ENCODE peak calls at places on chromosomes 16 and 17, in nine cellular contexts. One of them, this sample, is unnamed.

GRCh38 chr17:79809530-79810137 is 12.8 kb upstream of the CBX8 start:
- DNase-seq in body of pancreas: peak
- DNase-seq in thoracic aorta: no peak
- DNase-seq in uterus: no peak
- DNase-seq in cardiac muscle cell: no peak
- DNase-seq in ascending aorta: no peak
- DNase-seq in lung: no peak
- DNase-seq in dorsolateral prefrontal cortex: no peak
- DNase-seq in CD8-positive, alpha-beta T cell: no peak
- DNase-seq in this sample: no peak

GRCh38 chr17:17685775-17686291 is 4.6 kb downstream of the RAI1 start:
- DNase-seq in body of pancreas: peak
- DNase-seq in thoracic aorta: no peak
- DNase-seq in uterus: peak
- DNase-seq in cardiac muscle cell: no peak
- DNase-seq in ascending aorta: no peak
- DNase-seq in lung: peak
- DNase-seq in dorsolateral prefrontal cortex: no peak
- DNase-seq in CD8-positive, alpha-beta T cell: no peak
- DNase-seq in this sample: no peak

GRCh38 chr17:21125862-21126261 is 902 bp upstream of the DHRS7B start:
- DNase-seq in body of pancreas: no peak
- DNase-seq in thoracic aorta: no peak
- DNase-seq in uterus: no peak
- DNase-seq in cardiac muscle cell: no peak
- DNase-seq in ascending aorta: no peak
- DNase-seq in lung: no peak
- DNase-seq in dorsolateral prefrontal cortex: no peak
- DNase-seq in CD8-positive, alpha-beta T cell: peak
- DNase-seq in this sample: no peak

GRCh38 chr16:71917900-71918299 is 22.6 kb downstream of the IST1 start:
- DNase-seq in body of pancreas: no peak
- DNase-seq in thoracic aorta: no peak
- DNase-seq in uterus: no peak
- DNase-seq in cardiac muscle cell: no peak
- DNase-seq in ascending aorta: no peak
- DNase-seq in lung: no peak
- DNase-seq in dorsolateral prefrontal cortex: no peak
- DNase-seq in CD8-positive, alpha-beta T cell: no peak
- DNase-seq in this sample: no peak

GRCh38 chr17:76481091-76481655 is 13.8 kb downstream of the AANAT start:
- DNase-seq in body of pancreas: no peak
- DNase-seq in thoracic aorta: no peak
- DNase-seq in uterus: no peak
- DNase-seq in cardiac muscle cell: no peak
- DNase-seq in ascending aorta: no peak
- DNase-seq in lung: no peak
- DNase-seq in dorsolateral prefrontal cortex: no peak
- DNase-seq in CD8-positive, alpha-beta T cell: no peak
- DNase-seq in this sample: no peak

GRCh38 chr17:76528528-76529223 is 8.8 kb downstream of the CYGB start:
- DNase-seq in body of pancreas: no peak
- DNase-seq in thoracic aorta: no peak
- DNase-seq in uterus: peak
- DNase-seq in cardiac muscle cell: no peak
- DNase-seq in ascending aorta: no peak
- DNase-seq in lung: no peak
- DNase-seq in dorsolateral prefrontal cortex: no peak
- DNase-seq in CD8-positive, alpha-beta T cell: no peak
- DNase-seq in this sample: no peak

GRCh38 chr17:77366558-77367245 is 225.9 kb downstream of the SEC14L1 start:
- DNase-seq in body of pancreas: no peak
- DNase-seq in thoracic aorta: no peak
- DNase-seq in uterus: peak
- DNase-seq in cardiac muscle cell: no peak
- DNase-seq in ascending aorta: no peak
- DNase-seq in lung: no peak
- DNase-seq in dorsolateral prefrontal cortex: no peak
- DNase-seq in CD8-positive, alpha-beta T cell: no peak
- DNase-seq in this sample: peak

GRCh38 chr16:78377312-78377711 is 277.9 kb downstream of the WWOX start:
- DNase-seq in body of pancreas: no peak
- DNase-seq in thoracic aorta: no peak
- DNase-seq in uterus: no peak
- DNase-seq in cardiac muscle cell: no peak
- DNase-seq in ascending aorta: no peak
- DNase-seq in lung: no peak
- DNase-seq in dorsolateral prefrontal cortex: no peak
- DNase-seq in CD8-positive, alpha-beta T cell: no peak
- DNase-seq in this sample: no peak

GRCh38 chr17:78013683-78014467 is 55.4 kb downstream of the TNRC6C start:
- DNase-seq in body of pancreas: peak
- DNase-seq in thoracic aorta: no peak
- DNase-seq in uterus: peak
- DNase-seq in cardiac muscle cell: peak
- DNase-seq in ascending aorta: peak
- DNase-seq in lung: peak
- DNase-seq in dorsolateral prefrontal cortex: no peak
- DNase-seq in CD8-positive, alpha-beta T cell: peak
- DNase-seq in this sample: no peak

GRCh38 chr17:48577330-48577945 is 712 bp downstream of the HOXB4 start:
- DNase-seq in body of pancreas: no peak
- DNase-seq in thoracic aorta: no peak
- DNase-seq in uterus: no peak
- DNase-seq in cardiac muscle cell: no peak
- DNase-seq in ascending aorta: no peak
- DNase-seq in lung: no peak
- DNase-seq in dorsolateral prefrontal cortex: no peak
- DNase-seq in CD8-positive, alpha-beta T cell: no peak
- DNase-seq in this sample: no peak

GRCh38 chr16:4686497-4687210 is 6.7 kb upstream of the NUDT16L1 start:
- DNase-seq in body of pancreas: no peak
- DNase-seq in thoracic aorta: no peak
- DNase-seq in uterus: no peak
- DNase-seq in cardiac muscle cell: no peak
- DNase-seq in ascending aorta: no peak
- DNase-seq in lung: no peak
- DNase-seq in dorsolateral prefrontal cortex: no peak
- DNase-seq in CD8-positive, alpha-beta T cell: no peak
- DNase-seq in this sample: no peak

GRCh38 chr16:50267151-50267631 is 840 bp downstream of the ADCY7 start:
- DNase-seq in body of pancreas: no peak
- DNase-seq in thoracic aorta: no peak
- DNase-seq in uterus: no peak
- DNase-seq in cardiac muscle cell: no peak
- DNase-seq in ascending aorta: no peak
- DNase-seq in lung: no peak
- DNase-seq in dorsolateral prefrontal cortex: peak
- DNase-seq in CD8-positive, alpha-beta T cell: no peak
- DNase-seq in this sample: no peak

GRCh38 chr16:50265260-50265659 is 1.1 kb upstream of the ADCY7 start:
- DNase-seq in body of pancreas: peak
- DNase-seq in thoracic aorta: no peak
- DNase-seq in uterus: no peak
- DNase-seq in cardiac muscle cell: no peak
- DNase-seq in ascending aorta: no peak
- DNase-seq in lung: no peak
- DNase-seq in dorsolateral prefrontal cortex: no peak
- DNase-seq in CD8-positive, alpha-beta T cell: no peak
- DNase-seq in this sample: no peak

GRCh38 chr16:50263940-50264929 is 2.1 kb upstream of the ADCY7 start:
- DNase-seq in body of pancreas: no peak
- DNase-seq in thoracic aorta: no peak
- DNase-seq in uterus: no peak
- DNase-seq in cardiac muscle cell: no peak
- DNase-seq in ascending aorta: no peak
- DNase-seq in lung: no peak
- DNase-seq in dorsolateral prefrontal cortex: no peak
- DNase-seq in CD8-positive, alpha-beta T cell: no peak
- DNase-seq in this sample: no peak

GRCh38 chr16:50266337-50267091 is at the start of gene ADCY7:
- DNase-seq in body of pancreas: peak
- DNase-seq in thoracic aorta: no peak
- DNase-seq in uterus: no peak
- DNase-seq in cardiac muscle cell: peak
- DNase-seq in ascending aorta: peak
- DNase-seq in lung: peak
- DNase-seq in dorsolateral prefrontal cortex: peak
- DNase-seq in CD8-positive, alpha-beta T cell: peak
- DNase-seq in this sample: no peak

GRCh38 chr16:50265716-50266336 is 525 bp upstream of the ADCY7 start:
- DNase-seq in body of pancreas: no peak
- DNase-seq in thoracic aorta: no peak
- DNase-seq in uterus: no peak
- DNase-seq in cardiac muscle cell: no peak
- DNase-seq in ascending aorta: no peak
- DNase-seq in lung: no peak
- DNase-seq in dorsolateral prefrontal cortex: peak
- DNase-seq in CD8-positive, alpha-beta T cell: no peak
- DNase-seq in this sample: no peak
- H3K4me3 ChIP-seq in body of pancreas: no peak
- H3K4me3 ChIP-seq in thoracic aorta: peak
- H3K4me3 ChIP-seq in uterus: no peak
- H3K4me3 ChIP-seq in cardiac muscle cell: no peak
- H3K4me3 ChIP-seq in ascending aorta: peak
- H3K4me3 ChIP-seq in lung: no peak
- H3K4me3 ChIP-seq in dorsolateral prefrontal cortex: no peak
- H3K4me3 ChIP-seq in CD8-positive, alpha-beta T cell: peak
- H3K4me3 ChIP-seq in this sample: peak

GRCh38 chr16:67804853-67805542 is 1.4 kb downstream of the RANBP10 start:
- DNase-seq in body of pancreas: no peak
- DNase-seq in thoracic aorta: no peak
- DNase-seq in uterus: no peak
- DNase-seq in cardiac muscle cell: no peak
- DNase-seq in ascending aorta: no peak
- DNase-seq in lung: no peak
- DNase-seq in dorsolateral prefrontal cortex: no peak
- DNase-seq in CD8-positive, alpha-beta T cell: no peak
- DNase-seq in this sample: no peak

GRCh38 chr16:67803894-67804293 is 2.5 kb downstream of the RANBP10 start:
- DNase-seq in body of pancreas: no peak
- DNase-seq in thoracic aorta: no peak
- DNase-seq in uterus: no peak
- DNase-seq in cardiac muscle cell: no peak
- DNase-seq in ascending aorta: no peak
- DNase-seq in lung: no peak
- DNase-seq in dorsolateral prefrontal cortex: no peak
- DNase-seq in CD8-positive, alpha-beta T cell: no peak
- DNase-seq in this sample: no peak

GRCh38 chr16:67796099-67796718 is 10.2 kb downstream of the RANBP10 start:
- DNase-seq in body of pancreas: no peak
- DNase-seq in thoracic aorta: no peak
- DNase-seq in uterus: no peak
- DNase-seq in cardiac muscle cell: no peak
- DNase-seq in ascending aorta: no peak
- DNase-seq in lung: no peak
- DNase-seq in dorsolateral prefrontal cortex: no peak
- DNase-seq in CD8-positive, alpha-beta T cell: no peak
- DNase-seq in this sample: no peak

GRCh38 chr16:67801889-67802288 is 4.5 kb downstream of the RANBP10 start:
- DNase-seq in body of pancreas: no peak
- DNase-seq in thoracic aorta: no peak
- DNase-seq in uterus: no peak
- DNase-seq in cardiac muscle cell: no peak
- DNase-seq in ascending aorta: no peak
- DNase-seq in lung: no peak
- DNase-seq in dorsolateral prefrontal cortex: no peak
- DNase-seq in CD8-positive, alpha-beta T cell: peak
- DNase-seq in this sample: no peak

DNA sequence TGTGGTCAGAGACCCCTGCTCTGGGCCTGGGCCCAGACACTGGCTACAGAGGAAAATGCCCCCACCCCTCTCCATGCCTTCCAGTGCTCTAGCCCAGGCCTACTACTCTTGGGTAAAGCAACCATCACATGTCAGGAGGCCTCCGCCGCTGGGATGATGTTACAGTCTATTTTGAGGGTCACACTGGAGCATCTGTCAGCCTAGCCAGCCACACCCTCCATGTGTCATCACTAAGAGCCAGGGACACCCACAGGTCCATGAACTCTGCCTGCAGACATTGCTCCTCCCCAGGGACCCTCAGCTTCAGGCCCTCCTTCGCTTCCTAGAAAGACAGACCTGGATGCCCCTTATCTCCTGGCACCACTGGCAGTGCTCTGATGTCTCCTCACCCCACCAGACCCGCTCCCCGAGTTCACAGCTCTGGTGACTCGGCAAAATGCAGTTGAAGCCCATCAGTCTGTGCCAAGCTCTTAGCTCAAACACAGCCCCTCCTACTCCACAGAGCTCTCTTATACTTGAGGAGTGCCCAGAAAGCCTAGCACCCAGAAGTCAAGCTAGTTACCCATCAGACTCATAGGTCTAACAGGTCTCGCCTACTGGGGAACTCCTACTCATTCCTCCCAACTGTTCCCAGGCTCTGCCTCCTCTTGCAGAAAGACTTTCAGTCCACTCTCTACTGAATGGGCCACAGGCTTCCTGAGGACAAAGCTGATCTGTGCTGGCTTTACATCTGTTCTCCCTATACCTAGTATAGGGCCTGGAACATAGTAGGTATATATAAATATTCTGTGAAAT is 5.9 kb downstream of the RANBP10 start:
- DNase-seq in body of pancreas: no peak
- DNase-seq in thoracic aorta: no peak
- DNase-seq in uterus: no peak
- DNase-seq in cardiac muscle cell: no peak
- DNase-seq in ascending aorta: no peak
- DNase-seq in lung: no peak
- DNase-seq in dorsolateral prefrontal cortex: no peak
- DNase-seq in CD8-positive, alpha-beta T cell: no peak
- DNase-seq in this sample: no peak
- H3K27ac ChIP-seq in body of pancreas: no peak
- H3K27ac ChIP-seq in thoracic aorta: no peak
- H3K27ac ChIP-seq in uterus: no peak
- H3K27ac ChIP-seq in cardiac muscle cell: no peak
- H3K27ac ChIP-seq in ascending aorta: no peak
- H3K27ac ChIP-seq in lung: no peak
- H3K27ac ChIP-seq in dorsolateral prefrontal cortex: no peak
- H3K27ac ChIP-seq in CD8-positive, alpha-beta T cell: no peak
- H3K27ac ChIP-seq in this sample: no peak

DNA sequence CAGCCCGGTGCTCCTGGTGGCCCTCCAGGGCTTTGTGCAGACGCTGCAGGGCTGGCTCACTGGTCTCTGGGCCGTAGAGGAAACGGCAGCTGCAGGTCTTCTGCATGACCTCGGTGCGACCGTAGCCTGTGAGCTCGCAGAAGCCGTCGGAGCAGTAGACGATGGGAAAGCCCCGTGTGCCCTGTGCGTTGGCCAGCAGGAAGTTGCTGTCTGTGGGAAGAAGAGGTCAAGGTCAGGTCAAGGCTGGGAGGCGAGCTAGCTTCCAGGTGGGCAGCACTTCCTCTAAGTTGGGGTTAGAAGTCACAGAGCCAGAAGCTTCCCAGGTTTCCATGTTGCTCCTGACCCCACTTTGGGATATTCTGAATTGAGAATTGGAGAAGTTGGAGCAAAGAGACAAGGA is 2.1 kb downstream of the KCNH4 start:
- DNase-seq in body of pancreas: no peak
- DNase-seq in thoracic aorta: no peak
- DNase-seq in uterus: no peak
- DNase-seq in cardiac muscle cell: no peak
- DNase-seq in ascending aorta: no peak
- DNase-seq in lung: no peak
- DNase-seq in dorsolateral prefrontal cortex: no peak
- DNase-seq in CD8-positive, alpha-beta T cell: no peak
- DNase-seq in this sample: no peak
- H3K4me3 ChIP-seq in body of pancreas: no peak
- H3K4me3 ChIP-seq in thoracic aorta: no peak
- H3K4me3 ChIP-seq in uterus: no peak
- H3K4me3 ChIP-seq in cardiac muscle cell: no peak
- H3K4me3 ChIP-seq in ascending aorta: no peak
- H3K4me3 ChIP-seq in lung: no peak
- H3K4me3 ChIP-seq in dorsolateral prefrontal cortex: no peak
- H3K4me3 ChIP-seq in CD8-positive, alpha-beta T cell: no peak
- H3K4me3 ChIP-seq in this sample: no peak

GRCh38 chr17:882827-883585 is 96.6 kb downstream of the NXN start:
- DNase-seq in body of pancreas: peak
- DNase-seq in thoracic aorta: no peak
- DNase-seq in uterus: peak
- DNase-seq in cardiac muscle cell: peak
- DNase-seq in ascending aorta: no peak
- DNase-seq in lung: no peak
- DNase-seq in dorsolateral prefrontal cortex: no peak
- DNase-seq in CD8-positive, alpha-beta T cell: no peak
- DNase-seq in this sample: peak
- H3K27ac ChIP-seq in body of pancreas: peak
- H3K27ac ChIP-seq in thoracic aorta: peak
- H3K27ac ChIP-seq in uterus: peak
- H3K27ac ChIP-seq in cardiac muscle cell: peak
- H3K27ac ChIP-seq in ascending aorta: peak
- H3K27ac ChIP-seq in lung: peak
- H3K27ac ChIP-seq in dorsolateral prefrontal cortex: no peak
- H3K27ac ChIP-seq in CD8-positive, alpha-beta T cell: no peak
- H3K27ac ChIP-seq in this sample: peak